ENCODE peak calls at places on chromosome 1, in six cellular contexts. One of them, this sample, is unnamed.
A peak's percentile ranks its signal among the peaks of the same experiment; 100 is the strongest.

GRCh38 chr1:174815036-174815435 is 184.7 kb upstream of the CACYBP start:
- DNase-seq in cardiac fibroblast: peak; percentile 68
- DNase-seq in activated naive CD4-positive, alpha-beta T cell treated with Interleukin-2 at 50 U/mL for 16 hours: peak; percentile 8
- DNase-seq in WTC11: no peak
- DNase-seq in RWPE1: peak; percentile 91
- DNase-seq in kidney epithelial cell: peak; percentile 57
- DNase-seq in this sample: no peak

GRCh38 chr1:209652873-209653401 is 712 bp upstream of the LAMB3 start:
- DNase-seq in WTC11: peak; percentile 72
- DNase-seq in RWPE1: peak; percentile 97
- DNase-seq in activated naive CD4-positive, alpha-beta T cell treated with Interleukin-2 at 50 U/mL for 16 hours: peak; percentile 63
- DNase-seq in cardiac fibroblast: peak; percentile 43
- DNase-seq in kidney epithelial cell: peak; percentile 85
- DNase-seq in this sample: peak; percentile 82

GRCh38 chr1:154154534-154155181 is at the start of gene NUP210L:
- DNase-seq in RWPE1: peak; percentile 11
- DNase-seq in WTC11: peak; percentile 76
- DNase-seq in activated naive CD4-positive, alpha-beta T cell treated with Interleukin-2 at 50 U/mL for 16 hours: no peak
- DNase-seq in cardiac fibroblast: peak; percentile 53
- DNase-seq in kidney epithelial cell: no peak
- DNase-seq in this sample: peak; percentile 89

GRCh38 chr1:211606914-211607751 is 28.2 kb upstream of the SLC30A1 start:
- DNase-seq in cardiac fibroblast: no peak
- DNase-seq in WTC11: no peak
- DNase-seq in RWPE1: no peak
- DNase-seq in activated naive CD4-positive, alpha-beta T cell treated with Interleukin-2 at 50 U/mL for 16 hours: peak; percentile 13
- DNase-seq in kidney epithelial cell: no peak
- DNase-seq in this sample: peak; percentile 77

GRCh38 chr1:36305915-36306209 is 306 bp upstream of the SH3D21 start:
- DNase-seq in cardiac fibroblast: no peak
- DNase-seq in kidney epithelial cell: no peak
- DNase-seq in activated naive CD4-positive, alpha-beta T cell treated with Interleukin-2 at 50 U/mL for 16 hours: no peak
- DNase-seq in RWPE1: peak; percentile 64
- DNase-seq in WTC11: no peak
- DNase-seq in this sample: no peak

GRCh38 chr1:97461782-97462181 is 459.1 kb downstream of the DPYD start:
- DNase-seq in kidney epithelial cell: no peak
- DNase-seq in WTC11: no peak
- DNase-seq in RWPE1: no peak
- DNase-seq in cardiac fibroblast: no peak
- DNase-seq in activated naive CD4-positive, alpha-beta T cell treated with Interleukin-2 at 50 U/mL for 16 hours: no peak
- DNase-seq in this sample: no peak

GRCh38 chr1:246711548-246712003 is 12.6 kb upstream of the SCCPDH start:
- DNase-seq in RWPE1: no peak
- DNase-seq in activated naive CD4-positive, alpha-beta T cell treated with Interleukin-2 at 50 U/mL for 16 hours: no peak
- DNase-seq in kidney epithelial cell: no peak
- DNase-seq in WTC11: no peak
- DNase-seq in cardiac fibroblast: no peak
- DNase-seq in this sample: no peak

GRCh38 chr1:60904079-60904852 is 178.1 kb upstream of the NFIA start:
- DNase-seq in kidney epithelial cell: no peak
- DNase-seq in WTC11: no peak
- DNase-seq in cardiac fibroblast: peak; percentile 54
- DNase-seq in activated naive CD4-positive, alpha-beta T cell treated with Interleukin-2 at 50 U/mL for 16 hours: no peak
- DNase-seq in RWPE1: no peak
- DNase-seq in this sample: peak; percentile 85

GRCh38 chr1:70509996-70510876 is 99.2 kb downstream of the CTH start:
- DNase-seq in activated naive CD4-positive, alpha-beta T cell treated with Interleukin-2 at 50 U/mL for 16 hours: no peak
- DNase-seq in cardiac fibroblast: peak; percentile 97
- DNase-seq in WTC11: no peak
- DNase-seq in RWPE1: peak; percentile 80
- DNase-seq in kidney epithelial cell: peak; percentile 91
- DNase-seq in this sample: peak; percentile 45